ENCODE peak calls at places on chromosomes 2 and 18, in eight cellular contexts. E is spleen, K is tibial artery, A is Peyer's patch, M is heart right ventricle, G is HepG2, Y is hepatocyte, T is gastrocnemius medialis. B is an unnamed sample. For H3K27me3, the result is how much of the 10 kb centered on the place peaks cover.

GRCh38 chr18:54752185-54752584 is 76.1 kb upstream of the RAB27B start:
- DNase-seq in E (no peak), K (no peak), A (no peak), M (no peak), G (no peak), Y (no peak), T (no peak), B (no peak)

GRCh38 chr2:152335851-152336102 is 803 bp downstream of the FMNL2 start:
- DNase-seq in E (peak), K (peak), A (no peak), M (peak), G (no peak), Y (no peak), T (peak), B (no peak)

GRCh38 chr18:42156266-42156665 is 201.2 kb downstream of the PIK3C3 start:
- DNase-seq in E (no peak), K (no peak), A (no peak), M (no peak), G (no peak), Y (no peak), T (no peak), B (no peak)

GRCh38 chr2:188278388-188279092 is 13.1 kb upstream of the GULP1 start:
- DNase-seq in E (no peak), K (no peak), A (no peak), M (no peak), G (no peak), Y (no peak), T (no peak), B (no peak)

GRCh38 chr2:118988706-118989105 is 46.7 kb downstream of the MARCO start:
- DNase-seq in E (no peak), K (no peak), A (no peak), M (no peak), G (no peak), Y (no peak), T (no peak), B (no peak)

GRCh38 chr2:159591221-159591620 is 25.1 kb downstream of the BAZ2B start:
- DNase-seq in E (no peak), K (no peak), A (no peak), M (no peak), G (no peak), Y (no peak), T (no peak), B (no peak)

GRCh38 chr18:53864758-53865157 is 359.7 kb downstream of the MBD2 start:
- DNase-seq in E (no peak), K (no peak), A (no peak), M (no peak), G (no peak), Y (no peak), T (no peak), B (no peak)

GRCh38 chr2:1516798-1517060 is 103.5 kb downstream of the TPO start:
- DNase-seq in E (peak), K (no peak), A (no peak), M (no peak), G (no peak), Y (no peak), T (no peak), B (no peak)

GRCh38 chr2:196160101-196160500 is 11.3 kb downstream of the STK17B start:
- DNase-seq in E (no peak), K (peak), A (peak), M (peak), G (no peak), Y (peak), T (peak), B (peak)

GRCh38 chr2:169797601-169798000 is 1.1 kb upstream of the SSB start:
- DNase-seq in E (no peak), K (no peak), A (no peak), M (no peak), G (no peak), Y (no peak), T (no peak), B (no peak)

GRCh38 chr2:178635897-178636296 is 155.6 kb downstream of the PLEKHA3 start:
- DNase-seq in E (no peak), K (no peak), A (no peak), M (no peak), G (no peak), Y (no peak), T (no peak), B (no peak)

GRCh38 chr2:237790353-237790752 is 8.2 kb upstream of the RBM44 start:
- DNase-seq in E (no peak), K (no peak), A (no peak), M (no peak), G (no peak), Y (no peak), T (no peak), B (peak)

GRCh38 chr2:237474511-237474911 is 12.5 kb upstream of the MLPH start:
- DNase-seq in E (no peak), K (no peak), A (no peak), M (peak), G (no peak), Y (no peak), T (peak), B (no peak)

GRCh38 chr2:100980046-100980445 is 22.0 kb upstream of the RPL31 start:
- DNase-seq in E (no peak), K (no peak), A (peak), M (no peak), G (no peak), Y (no peak), T (no peak), B (no peak)

GRCh38 chr2:18987592-18988073 is 370.8 kb downstream of the OSR1 start:
- DNase-seq in E (no peak), K (peak), A (peak), M (peak), G (peak), Y (peak), T (peak), B (peak)

GRCh38 chr2:226800941-226801784 is 1.5 kb upstream of the IRS1 start:
- DNase-seq in E (peak), K (peak), A (peak), M (peak), G (peak), Y (peak), T (peak), B (no peak)

GRCh38 chr2:128622916-128623620 is 304.4 kb upstream of the HS6ST1 start:
- DNase-seq in E (peak), K (no peak), A (no peak), M (no peak), G (no peak), Y (no peak), T (no peak), B (no peak)

GRCh38 chr2:234291765-234292204 is 205.1 kb downstream of the ARL4C start:
- DNase-seq in E (no peak), K (no peak), A (peak), M (peak), G (no peak), Y (peak), T (peak), B (no peak)

GRCh38 chr2:104768694-104769093 is 85.2 kb upstream of the POU3F3 start:
- DNase-seq in E (no peak), K (no peak), A (no peak), M (no peak), G (no peak), Y (no peak), T (no peak), B (no peak)

GRCh38 chr2:59936031-59936430 is 617.4 kb downstream of the BCL11A start:
- DNase-seq in E (no peak), K (no peak), A (no peak), M (no peak), G (no peak), Y (no peak), T (no peak), B (no peak)

GRCh38 chr2:113276906-113277425 is 1.8 kb downstream of the PAX8 start:
- DNase-seq in E (no peak), K (no peak), A (no peak), M (no peak), G (no peak), Y (no peak), T (no peak), B (no peak)

GRCh38 chr18:59208602-59209001 is 11.4 kb upstream of the GRP start:
- DNase-seq in E (no peak), K (no peak), A (no peak), M (no peak), G (no peak), Y (no peak), T (no peak), B (no peak)

DNA sequence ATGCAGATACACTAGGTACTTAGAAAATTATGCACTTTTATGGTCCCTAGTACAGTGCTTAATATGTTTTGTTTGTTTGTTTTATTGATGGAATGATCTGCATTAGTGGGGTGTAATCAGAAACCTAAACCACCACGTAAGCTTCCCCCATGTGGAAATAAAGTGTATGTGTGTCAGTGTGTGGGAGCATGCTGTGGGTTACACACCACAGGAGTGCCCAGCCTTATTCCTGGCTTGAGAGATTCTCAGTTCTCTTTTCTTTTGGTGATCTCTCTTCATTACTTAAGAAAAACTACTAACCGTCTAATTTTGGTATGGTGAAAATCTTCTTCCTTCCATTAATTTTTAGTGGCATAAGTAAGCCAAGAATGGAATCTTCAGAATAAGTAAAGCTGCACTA is 398.6 kb downstream of the DCDC2C start:
- DNase-seq in E (no peak), K (no peak), A (no peak), M (no peak), G (no peak), Y (no peak), T (no peak), B (no peak)
- H3K4me3 ChIP-seq in E (no peak), K (no peak), A (no peak), M (no peak), G (no peak), Y (no peak), T (no peak), B (no peak)

DNA sequence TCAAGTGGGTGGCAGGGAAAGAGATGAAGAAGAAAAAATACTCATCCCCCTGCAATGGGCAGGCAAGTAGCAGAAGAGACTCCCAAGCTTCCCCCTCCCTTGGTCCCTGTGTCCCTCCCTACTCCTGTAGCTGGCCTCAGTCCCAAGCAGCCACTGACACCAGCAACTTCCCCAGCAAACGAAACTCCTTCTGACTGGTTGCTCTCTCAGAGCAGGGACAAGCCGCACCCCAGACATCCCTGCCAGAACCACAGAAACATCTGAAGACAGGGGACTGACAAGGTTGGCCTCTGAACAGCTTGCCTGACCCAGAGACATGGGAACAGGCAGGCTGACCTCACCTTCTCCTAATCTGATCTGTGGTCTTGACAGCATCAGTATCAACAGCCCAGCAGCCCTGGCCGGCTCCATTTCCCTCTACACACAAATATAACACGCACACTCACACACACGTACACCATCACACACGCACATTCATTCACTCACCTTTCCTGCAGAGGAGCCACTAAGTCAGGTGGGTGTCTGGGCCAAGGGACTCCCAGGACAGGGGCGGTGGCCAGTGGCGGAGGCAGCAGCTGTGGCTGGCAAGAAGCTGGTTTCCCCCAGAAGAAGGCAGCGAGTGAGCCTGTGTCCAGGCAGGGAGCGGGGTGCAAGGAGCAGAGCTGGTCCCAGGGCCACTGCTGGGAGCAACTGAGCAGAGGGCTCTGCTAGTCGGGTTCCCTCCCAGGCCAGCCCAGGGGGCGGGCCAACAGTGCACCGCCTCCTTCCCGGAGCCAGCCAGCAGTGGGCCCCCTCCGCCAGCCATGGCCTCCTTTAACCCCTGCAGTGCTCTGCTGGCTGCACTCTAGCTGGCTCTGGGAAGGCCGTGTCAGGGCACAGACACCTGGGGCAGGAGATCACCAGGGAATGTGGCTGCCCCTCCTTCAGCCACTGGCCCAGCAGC is 59.1 kb downstream of the TNS1 start:
- DNase-seq in E (peak), K (peak), A (peak), M (peak), G (peak), Y (peak), T (peak), B (no peak)
- TF ChIP-seq CTCF in E (no peak), K (peak), A (no peak), M (peak), G (peak), Y (peak), T (peak), B (peak)

DNA sequence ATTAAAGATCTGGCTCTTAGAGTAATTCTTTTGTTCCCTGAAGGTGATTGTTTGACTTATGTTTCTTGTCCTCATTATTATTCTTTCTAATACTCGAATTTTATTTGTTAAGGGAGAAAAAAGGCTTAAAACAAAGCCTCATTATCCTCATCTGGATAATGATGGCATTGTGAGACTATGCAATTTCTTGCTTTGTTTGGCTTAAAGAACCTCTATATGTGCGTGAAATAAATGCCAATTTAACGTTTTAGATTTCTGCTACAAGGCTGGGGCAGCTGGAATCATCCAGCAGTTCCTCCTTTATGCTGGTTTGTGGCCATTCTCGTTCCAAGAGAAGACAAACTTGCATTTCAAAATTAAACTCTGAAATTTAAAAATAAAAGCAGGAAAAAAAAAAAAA is 4.9 kb upstream of the DPYSL5 start:
- DNase-seq in E (no peak), K (no peak), A (no peak), M (no peak), G (no peak), Y (no peak), T (no peak), B (no peak)
- H3K27me3 ChIP-seq in E (under half), K (under half), A (under half), M (half or more), G (half or more), Y (under half), T (under half), B (half or more)

GRCh38 chr2:168454737-168455691 is 1.1 kb upstream of the CERS6 start:
- DNase-seq in E (no peak), K (no peak), A (no peak), M (no peak), G (peak), Y (no peak), T (no peak), B (no peak)
- H3K4me3 ChIP-seq in E (peak), K (peak), A (peak), M (peak), G (peak), Y (no peak), T (peak), B (peak)

GRCh38 chr2:126494593-126494992 is 161.4 kb upstream of the GYPC start:
- DNase-seq in E (no peak), K (no peak), A (no peak), M (no peak), G (no peak), Y (no peak), T (no peak), B (no peak)
- TF ChIP-seq CTCF in E (no peak), K (no peak), A (no peak), M (no peak), G (no peak), Y (no peak), T (no peak), B (no peak)

DNA sequence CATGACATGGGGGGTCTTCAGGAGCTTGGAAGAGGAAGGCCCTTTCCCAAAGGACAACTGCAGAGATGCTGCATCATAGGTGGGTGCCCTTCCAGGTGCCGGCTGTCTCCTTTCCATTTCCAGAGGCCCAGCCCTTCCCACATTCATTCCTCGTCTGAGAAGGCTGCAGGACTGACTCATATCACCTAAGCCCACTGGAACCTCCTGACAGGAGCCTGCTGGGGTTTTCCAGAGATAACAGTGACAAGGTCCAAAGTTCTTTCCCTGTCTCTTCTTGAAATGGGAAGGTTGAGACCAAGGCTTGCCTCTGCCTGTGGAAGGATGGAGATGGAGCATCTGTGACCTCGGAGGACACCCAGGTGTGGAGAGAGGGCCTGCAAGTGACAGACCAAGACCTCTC is 3.6 kb upstream of the PRSS56 start:
- DNase-seq in E (no peak), K (no peak), A (no peak), M (no peak), G (no peak), Y (peak), T (no peak), B (no peak)
- H3K27me3 ChIP-seq in E (under half), K (under half), A (under half), M (under half), G (half or more), Y (under half), T (under half), B (under half)

DNA sequence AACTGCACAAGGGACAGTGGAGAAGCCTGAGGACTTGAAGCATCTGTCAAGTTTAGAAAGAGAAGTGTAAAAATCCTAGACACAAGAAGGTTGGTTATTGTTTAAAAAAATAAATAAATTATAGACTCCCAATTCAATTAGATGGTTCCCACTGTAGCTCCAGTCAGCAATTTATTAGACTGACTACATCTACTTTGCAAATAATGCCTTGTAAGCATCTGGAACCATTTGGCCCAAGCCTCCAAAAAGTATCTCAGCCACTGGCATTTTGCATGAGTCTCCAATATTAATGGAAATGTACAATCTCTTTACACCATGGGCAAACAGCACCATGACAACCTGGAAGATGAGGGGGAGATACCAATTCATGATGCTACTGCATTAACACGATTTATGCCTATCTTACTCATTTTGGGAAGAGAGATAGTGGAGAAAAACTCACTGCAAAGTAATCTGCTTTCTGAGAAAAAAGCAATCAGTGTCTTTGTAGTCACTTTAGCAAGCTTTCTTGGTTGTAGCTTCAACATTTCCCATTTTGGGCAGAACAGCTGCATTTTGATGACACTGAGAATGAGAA is 2.8 kb downstream of the NYAP2 start:
- DNase-seq in E (no peak), K (no peak), A (no peak), M (no peak), G (no peak), Y (no peak), T (no peak), B (no peak)
- H3K4me3 ChIP-seq in E (no peak), K (no peak), A (no peak), M (no peak), G (no peak), Y (no peak), T (no peak), B (no peak)